ENCODE peak calls at places on chromosomes 11 and 22, in four cellular contexts. Q is AG10803, G is stomach, Y is epithelial cell of proximal tubule. V is an unnamed sample.

GRCh38 chr11:96015911-96016565 is 92.1 kb upstream of the MTMR2 start:
- DNase-seq in Y (no peak), G (no peak), Q (no peak), V (no peak)

GRCh38 chr22:41256254-41256897 is 15.6 kb upstream of the CHADL start:
- DNase-seq in G (no peak), Q (peak), Y (peak), V (no peak)

GRCh38 chr11:114938799-114939198 is 260.5 kb downstream of the NXPE2 start:
- DNase-seq in Y (no peak), Q (no peak), G (no peak), V (no peak)

GRCh38 chr11:113193894-113194293 is 120.5 kb upstream of the TTC12 start:
- DNase-seq in Q (peak), G (peak), Y (no peak), V (no peak)

GRCh38 chr11:22991196-22991595 is 130.9 kb upstream of the CCDC179 start:
- DNase-seq in Y (no peak), G (no peak), Q (no peak), V (no peak)

GRCh38 chr22:29765905-29766631 is 739 bp downstream of the ZMAT5 start:
- DNase-seq in Q (no peak), Y (no peak), G (peak), V (no peak)

GRCh38 chr11:133955945-133956421 is 785 bp downstream of the IGSF9B start:
- DNase-seq in Q (no peak), G (no peak), Y (no peak), V (no peak)

GRCh38 chr22:24975813-24976341 is 23.4 kb downstream of the KIAA1671 start:
- DNase-seq in Y (no peak), G (no peak), Q (no peak), V (no peak)

GRCh38 chr11:10674991-10675440 is 18.5 kb downstream of the IRAG1 start:
- DNase-seq in Q (peak), Y (no peak), G (no peak), V (no peak)

GRCh38 chr22:50258361-50259292 is 2.9 kb downstream of the MAPK12 start:
- DNase-seq in Y (no peak), Q (no peak), G (peak), V (no peak)

GRCh38 chr22:31192513-31192912 is 19.6 kb upstream of the LIMK2 start:
- DNase-seq in Q (peak), G (no peak), Y (no peak), V (no peak)

GRCh38 chr11:24880962-24881361 is 384.1 kb downstream of the LUZP2 start:
- DNase-seq in G (no peak), Q (no peak), Y (no peak), V (no peak)

GRCh38 chr11:129888451-129888850 is 6.9 kb downstream of the NFRKB start:
- DNase-seq in Q (no peak), Y (no peak), G (no peak), V (no peak)

GRCh38 chr11:8063319-8063718 is 17.7 kb upstream of the TUB start:
- DNase-seq in G (peak), Q (peak), Y (no peak), V (no peak)

GRCh38 chr11:132792341-132793140 is 739.8 kb downstream of the OPCML start:
- DNase-seq in Y (no peak), Q (no peak), G (no peak), V (no peak)

DNA sequence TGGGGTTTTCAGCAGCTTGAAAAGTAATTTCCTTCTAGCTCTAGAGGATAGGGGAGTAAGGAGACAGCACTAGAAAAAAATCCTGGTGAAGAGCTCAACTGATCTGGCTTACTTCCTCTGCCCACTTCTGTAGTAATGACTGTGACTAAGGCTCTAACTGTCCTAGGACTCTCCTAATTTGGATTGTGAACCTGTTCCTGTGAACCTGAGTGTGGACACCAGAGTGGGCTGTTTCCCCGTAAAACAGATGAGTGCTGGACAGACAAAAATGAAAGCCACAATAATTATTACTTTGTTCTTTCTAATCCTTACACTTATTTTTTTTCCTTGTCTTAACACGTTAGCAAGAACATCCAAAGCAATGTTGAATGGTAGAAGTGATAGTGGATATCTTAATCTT is 154.1 kb downstream of the AASDHPPT start:
- DNase-seq in Q (peak), G (no peak), Y (no peak), V (no peak)
- TF ChIP-seq CTCF in Q (peak), G (no peak), Y (peak), V (peak)

DNA sequence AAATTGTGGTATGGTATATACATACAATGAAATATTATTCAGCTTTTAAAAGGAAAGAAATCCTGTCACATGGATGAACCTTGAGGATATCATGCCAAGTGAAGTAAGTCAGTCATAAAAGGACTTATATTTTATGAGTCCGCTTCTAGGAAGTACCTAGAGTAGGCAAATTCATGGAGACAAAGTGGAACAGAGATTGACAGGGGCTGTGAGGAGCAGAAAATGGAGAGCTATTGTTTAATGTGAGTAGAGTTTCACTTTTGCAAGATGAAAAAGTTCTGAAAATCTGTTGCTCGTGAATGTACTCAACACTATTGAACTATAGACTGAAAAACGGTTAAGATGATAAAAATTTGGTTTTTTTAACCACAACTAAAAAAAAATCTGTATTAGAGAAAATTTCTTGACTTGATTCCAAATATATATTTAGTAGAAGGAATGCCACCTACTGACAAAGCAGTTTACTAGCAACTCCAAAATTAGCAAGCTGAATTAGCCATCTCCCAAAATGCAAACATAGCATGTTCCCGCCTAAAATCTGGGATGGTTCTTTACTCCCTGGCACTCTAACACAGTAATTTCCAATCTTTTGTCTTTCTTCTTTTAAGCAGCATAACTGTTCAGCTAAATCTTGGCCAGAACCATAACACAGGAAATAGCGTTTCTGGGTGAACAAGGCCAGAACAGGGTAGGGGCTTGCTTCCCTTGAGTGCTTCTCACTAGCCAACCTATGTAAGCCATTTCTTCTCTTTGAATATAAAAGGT is 1.5 kb downstream of the UFD1 start:
- DNase-seq in Y (no peak), G (no peak), Q (peak), V (no peak)
- H3K4me3 ChIP-seq in Y (peak), G (peak), Q (peak), V (peak)

DNA sequence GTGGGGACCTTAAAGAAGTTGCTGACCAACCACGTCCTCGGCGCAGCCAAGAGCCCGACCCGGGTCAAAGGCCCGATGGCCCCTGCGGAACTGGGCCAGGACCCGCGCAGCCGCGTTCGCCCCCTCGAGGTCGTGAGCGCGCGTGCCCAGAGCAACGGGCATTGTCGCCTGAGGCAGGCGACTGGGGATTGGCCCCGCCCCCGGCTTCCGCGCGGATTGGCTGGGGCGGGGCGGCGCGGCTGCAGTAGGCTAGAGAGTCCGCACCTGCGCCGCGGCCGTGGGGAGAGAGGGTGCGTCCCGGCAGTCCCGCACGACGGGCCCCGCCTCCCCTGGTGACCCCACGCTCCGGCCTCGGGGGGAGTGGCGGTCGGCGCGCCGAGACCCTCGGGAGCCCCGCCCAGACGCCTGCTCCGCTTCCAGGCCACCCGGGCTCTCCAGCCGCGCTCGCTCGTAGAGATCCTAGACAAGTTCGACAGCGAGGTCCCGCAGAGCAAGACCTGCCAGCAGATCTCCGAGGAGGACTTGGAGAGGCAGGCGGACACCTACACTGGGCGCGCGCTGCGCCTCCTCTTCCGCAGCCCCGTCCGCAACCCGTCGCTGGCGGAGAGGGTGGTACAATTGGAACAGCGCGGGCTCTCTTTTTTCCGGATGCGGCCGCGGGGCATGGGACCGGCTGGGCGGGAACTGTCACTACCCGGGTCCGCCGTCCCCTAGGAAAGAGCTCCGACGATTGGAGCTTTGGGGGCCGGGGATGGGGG is 8.3 kb upstream of the PPIL2 start:
- DNase-seq in Y (no peak), G (peak), Q (peak), V (no peak)
- TF ChIP-seq CTCF in Y (no peak), G (no peak), Q (no peak), V (no peak)

GRCh38 chr11:118612378-118612777 is 5.0 kb downstream of the PHLDB1 start:
- DNase-seq in Y (no peak), G (no peak), Q (no peak), V (no peak)
- H3K4me3 ChIP-seq in Y (no peak), G (no peak), Q (no peak), V (no peak)

GRCh38 chr11:3664032-3664630 is 7.1 kb downstream of the CHRNA10 start:
- DNase-seq in G (no peak), Y (no peak), Q (no peak), V (no peak)

GRCh38 chr11:3662856-3663255 is 8.3 kb downstream of the CHRNA10 start:
- DNase-seq in Q (no peak), Y (no peak), G (no peak), V (no peak)

GRCh38 chr11:3658252-3658651 is 12.9 kb downstream of the CHRNA10 start:
- DNase-seq in G (no peak), Q (no peak), Y (no peak), V (no peak)

GRCh38 chr11:3659595-3660515 is 11.3 kb downstream of the CHRNA10 start:
- DNase-seq in G (peak), Y (no peak), Q (no peak), V (no peak)

GRCh38 chr11:3660960-3661359 is 10.2 kb downstream of the CHRNA10 start:
- DNase-seq in G (no peak), Y (no peak), Q (no peak), V (no peak)
- TF ChIP-seq CTCF in G (no peak), Y (no peak), Q (no peak), V (no peak)

DNA sequence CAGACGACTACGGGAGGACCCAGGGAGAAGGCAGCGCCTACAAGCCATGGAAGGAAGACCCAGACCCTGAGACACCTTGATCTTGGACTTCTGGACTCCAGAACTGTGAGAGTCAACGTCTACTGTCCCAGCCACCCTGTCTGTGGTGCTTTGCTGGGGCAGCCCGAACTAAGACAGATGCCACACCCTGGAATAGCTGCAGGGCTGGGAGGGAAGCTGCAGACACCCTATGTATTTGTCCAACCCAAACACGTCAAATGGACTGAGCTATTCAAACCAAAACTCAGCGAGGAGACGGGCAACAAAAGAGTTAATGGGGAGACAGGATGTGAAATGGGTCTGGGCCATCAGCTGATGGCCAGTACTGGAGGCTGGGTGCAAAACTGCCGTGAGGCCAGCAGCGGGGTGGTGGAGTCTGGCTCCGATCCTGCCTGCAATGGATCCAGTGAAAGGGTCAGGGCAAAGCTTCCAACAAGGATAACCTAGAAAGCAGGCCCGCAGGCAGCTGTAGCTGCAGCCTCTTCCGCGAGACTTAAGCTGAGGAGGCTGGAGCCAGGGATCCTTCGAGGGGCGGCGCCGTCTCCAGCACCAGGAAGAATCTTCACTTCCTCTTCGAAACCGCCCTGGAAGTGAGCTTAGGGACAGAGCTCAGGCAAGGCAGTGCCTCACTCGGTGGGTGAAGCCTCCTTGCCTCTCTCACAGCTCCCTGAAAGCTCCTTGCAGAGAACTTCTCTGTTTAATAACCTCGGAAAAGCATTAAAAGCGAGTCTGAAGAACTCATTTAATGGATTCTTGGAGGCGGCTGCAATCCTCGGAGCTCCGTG is 169.6 kb downstream of the CTTN start:
- DNase-seq in Y (no peak), G (no peak), Q (peak), V (no peak)
- H3K4me3 ChIP-seq in Y (no peak), G (peak), Q (peak), V (peak)

DNA sequence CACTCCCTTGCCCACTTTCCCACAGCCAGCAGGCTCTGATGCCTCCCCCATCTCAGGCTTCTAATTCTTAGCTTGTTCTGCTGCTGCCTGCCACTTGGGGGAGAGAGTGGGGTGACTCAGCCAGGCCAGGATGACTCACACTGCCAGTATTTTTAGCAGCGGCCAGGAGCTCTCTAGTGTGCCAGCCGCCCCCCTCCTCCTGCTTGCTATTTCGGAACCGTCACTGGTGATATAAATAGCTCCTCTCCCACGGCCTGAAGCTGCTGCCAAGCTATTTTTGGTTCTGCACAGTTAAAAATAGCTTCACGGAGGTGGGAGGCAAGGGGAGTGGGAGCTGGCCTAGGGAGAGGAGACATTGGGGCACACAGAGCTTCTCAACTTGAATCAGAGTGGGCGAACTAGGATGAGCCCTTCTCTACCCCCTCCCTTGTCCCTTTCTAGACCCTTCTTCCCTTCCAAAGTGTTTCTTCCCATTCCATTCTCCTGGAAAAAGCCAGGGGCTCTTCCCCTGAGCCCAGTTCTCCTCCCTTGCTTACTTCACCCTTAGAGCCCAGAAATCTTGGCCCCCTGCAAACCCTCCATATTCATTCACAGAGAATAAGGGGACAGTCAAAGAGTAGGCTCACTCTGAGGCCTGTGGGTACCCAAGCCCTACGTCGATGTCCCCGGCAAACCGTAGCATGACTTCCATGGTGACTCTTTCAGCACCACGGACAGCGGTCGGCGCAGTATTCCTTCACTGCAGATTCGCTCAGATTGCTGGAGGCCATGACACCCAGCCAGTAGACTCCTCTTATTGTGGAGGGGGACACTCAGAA is 2.5 kb upstream of the NPAS4 start:
- DNase-seq in Q (peak), Y (peak), G (peak), V (peak)
- TF ChIP-seq CTCF in Q (peak), Y (peak), G (no peak), V (peak)

GRCh38 chr11:123704341-123704740 is 37.1 kb downstream of the ZNF202 start:
- DNase-seq in G (no peak), Y (no peak), Q (no peak), V (no peak)

GRCh38 chr11:123696183-123696582 is 41.8 kb upstream of the SCN3B start:
- DNase-seq in Y (no peak), Q (peak), G (no peak), V (no peak)

GRCh38 chr11:123702137-123702536 is 39.3 kb downstream of the ZNF202 start:
- DNase-seq in Q (no peak), Y (no peak), G (no peak), V (no peak)

GRCh38 chr11:123700774-123701173 is 40.7 kb downstream of the ZNF202 start:
- DNase-seq in Y (no peak), G (no peak), Q (no peak), V (no peak)
- H3K4me3 ChIP-seq in Y (no peak), G (no peak), Q (no peak), V (no peak)

GRCh38 chr11:126969865-126970479 is 30.6 kb downstream of the KIRREL3 start:
- DNase-seq in Y (no peak), G (no peak), Q (peak), V (no peak)
- TF ChIP-seq CTCF in Y (peak), G (no peak), Q (peak), V (peak)

DNA sequence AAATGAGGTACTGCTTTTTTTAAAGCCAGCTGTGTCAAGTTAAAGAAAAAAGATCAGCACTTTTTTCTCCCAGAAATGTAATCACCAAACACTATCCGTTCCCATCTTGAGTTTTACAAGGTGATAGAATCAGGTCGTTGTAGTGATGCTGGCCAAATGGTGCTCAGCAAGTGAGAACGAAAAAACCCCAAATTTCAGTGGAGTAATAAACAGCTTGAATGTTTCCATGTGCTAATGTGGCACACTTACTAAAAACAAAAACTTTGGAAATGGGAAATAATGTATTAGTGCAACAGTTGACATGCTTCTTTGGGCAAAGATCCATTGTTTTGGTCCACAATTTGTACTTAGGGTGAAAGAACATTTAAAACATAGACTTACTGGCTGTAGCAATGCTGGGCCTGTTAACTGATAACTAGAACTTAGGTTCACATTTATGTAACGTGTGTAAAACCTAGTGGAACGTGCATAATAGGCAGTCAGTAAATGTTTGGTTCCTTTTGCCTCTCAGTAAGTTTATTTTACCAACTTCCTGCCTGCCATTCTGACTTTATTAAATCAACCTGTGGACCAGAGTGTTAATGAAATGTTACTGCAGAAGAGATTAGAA is 15.4 kb upstream of the GDPD4 start:
- DNase-seq in Y (no peak), G (no peak), Q (peak), V (no peak)
- H3K4me3 ChIP-seq in Y (no peak), G (no peak), Q (no peak), V (no peak)